ENCODE peak calls at places on chromosomes 7 and 10, in seven cellular contexts. B, E, N, Q, H, C and A are unnamed samples. For H3K4me1 and H3K27me3, the result is how much of the 10 kb centered on the place peaks cover.

GRCh38 chr10:2891073-2891769 is 176.1 kb upstream of the PFKP start:
- DNase-seq in N (no peak), Q (no peak), B (no peak), E (no peak), H (no peak), C (no peak), A (no peak)

GRCh38 chr10:72353028-72353962 is 1.4 kb downstream of the DNAJB12 start:
- DNase-seq in C (no peak), B (no peak), E (no peak), Q (no peak), H (no peak), N (no peak), A (no peak)

GRCh38 chr7:98771519-98772241 is 98.1 kb downstream of the TMEM130 start:
- DNase-seq in H (no peak), E (no peak), B (no peak), Q (no peak), C (no peak), N (peak), A (no peak)

GRCh38 chr10:2982146-2982545 is 85.2 kb upstream of the PFKP start:
- DNase-seq in Q (no peak), C (no peak), H (no peak), N (no peak), B (no peak), E (no peak), A (no peak)

GRCh38 chr7:28784166-28784870 is 173.8 kb downstream of the TRIL start:
- DNase-seq in E (no peak), N (no peak), Q (no peak), B (no peak), C (no peak), H (no peak), A (no peak)

GRCh38 chr10:108319434-108320222 is 1155.1 kb upstream of the SORCS1 start:
- DNase-seq in C (no peak), B (no peak), E (no peak), N (no peak), Q (no peak), H (no peak), A (no peak)

GRCh38 chr10:15461353-15462108 is 90.4 kb upstream of the FAM171A1 start:
- DNase-seq in Q (no peak), E (no peak), B (no peak), C (no peak), H (no peak), N (peak), A (no peak)

GRCh38 chr10:118840071-118840775 is 85.5 kb upstream of the CACUL1 start:
- DNase-seq in N (no peak), E (no peak), B (no peak), C (no peak), H (no peak), Q (no peak), A (peak)

GRCh38 chr10:11881477-11882417 is 58.6 kb downstream of the PROSER2 start:
- DNase-seq in N (no peak), H (no peak), C (no peak), B (no peak), Q (no peak), E (peak), A (no peak)

GRCh38 chr7:157132796-157133195 is 5.9 kb upstream of the UBE3C start:
- DNase-seq in B (no peak), Q (no peak), E (no peak), H (no peak), N (no peak), C (no peak), A (no peak)

GRCh38 chr10:73413108-73413527 is 740 bp downstream of the ANXA7 start:
- DNase-seq in B (no peak), Q (no peak), E (peak), C (no peak), H (peak), N (no peak), A (peak)

GRCh38 chr10:86968271-86968993 is at the start of gene ADIRF:
- DNase-seq in H (peak), Q (peak), C (peak), N (peak), B (peak), E (no peak), A (peak)

GRCh38 chr7:104807676-104808075 is 206.3 kb upstream of the KMT2E start:
- DNase-seq in E (no peak), H (no peak), N (no peak), B (no peak), C (no peak), Q (no peak), A (no peak)

GRCh38 chr7:135274495-135275268 is 41.0 kb downstream of the STRA8 start:
- DNase-seq in H (peak), Q (no peak), N (peak), E (peak), B (peak), C (peak), A (peak)

GRCh38 chr7:130298079-130298478 is 5.1 kb downstream of the CPA4 start:
- DNase-seq in N (no peak), B (no peak), C (no peak), H (no peak), E (no peak), Q (no peak), A (no peak)

GRCh38 chr10:72228318-72228751 is 12.3 kb upstream of the ASCC1 start:
- DNase-seq in N (no peak), H (no peak), E (no peak), Q (no peak), C (no peak), B (peak), A (peak)

GRCh38 chr7:1864126-1864940 is 194.3 kb downstream of the ELFN1 start:
- DNase-seq in E (no peak), B (no peak), H (no peak), C (no peak), N (no peak), Q (no peak), A (no peak)

GRCh38 chr10:124690971-124691370 is 53.2 kb downstream of the FAM53B start:
- DNase-seq in C (no peak), N (no peak), H (no peak), E (no peak), B (no peak), Q (no peak), A (no peak)
- H3K4me1 ChIP-seq in C (half or more), N (under half), H (under half), E (under half), B (under half), Q (under half), A (under half)

GRCh38 chr7:4150731-4151130 is 531.4 kb upstream of the FOXK1 start:
- DNase-seq in C (no peak), E (no peak), N (no peak), Q (no peak), B (no peak), H (no peak), A (no peak)
- H3K27ac ChIP-seq in C (no peak), E (no peak), N (no peak), Q (no peak), B (no peak), H (no peak), A (no peak)

GRCh38 chr7:55508301-55509011 is 63.8 kb downstream of the VOPP1 start:
- DNase-seq in B (no peak), C (no peak), H (no peak), Q (no peak), N (no peak), E (no peak), A (no peak)
- H3K27me3 ChIP-seq in B (under half), C (under half), H (under half), Q (under half), N (under half), E (under half), A (under half)

GRCh38 chr10:63206576-63206975 is 73.4 kb downstream of the NRBF2 start:
- DNase-seq in N (no peak), C (no peak), Q (no peak), E (no peak), B (no peak), H (no peak), A (no peak)

GRCh38 chr10:63201118-63201517 is 68.0 kb downstream of the NRBF2 start:
- DNase-seq in E (no peak), H (no peak), B (no peak), C (no peak), N (no peak), Q (no peak), A (no peak)

GRCh38 chr10:63206997-63207952 is 74.1 kb downstream of the NRBF2 start:
- DNase-seq in C (no peak), H (no peak), N (peak), E (no peak), Q (no peak), B (no peak), A (no peak)

GRCh38 chr10:63208981-63209380 is 75.9 kb downstream of the NRBF2 start:
- DNase-seq in E (no peak), C (no peak), B (no peak), N (no peak), Q (no peak), H (no peak), A (no peak)

DNA sequence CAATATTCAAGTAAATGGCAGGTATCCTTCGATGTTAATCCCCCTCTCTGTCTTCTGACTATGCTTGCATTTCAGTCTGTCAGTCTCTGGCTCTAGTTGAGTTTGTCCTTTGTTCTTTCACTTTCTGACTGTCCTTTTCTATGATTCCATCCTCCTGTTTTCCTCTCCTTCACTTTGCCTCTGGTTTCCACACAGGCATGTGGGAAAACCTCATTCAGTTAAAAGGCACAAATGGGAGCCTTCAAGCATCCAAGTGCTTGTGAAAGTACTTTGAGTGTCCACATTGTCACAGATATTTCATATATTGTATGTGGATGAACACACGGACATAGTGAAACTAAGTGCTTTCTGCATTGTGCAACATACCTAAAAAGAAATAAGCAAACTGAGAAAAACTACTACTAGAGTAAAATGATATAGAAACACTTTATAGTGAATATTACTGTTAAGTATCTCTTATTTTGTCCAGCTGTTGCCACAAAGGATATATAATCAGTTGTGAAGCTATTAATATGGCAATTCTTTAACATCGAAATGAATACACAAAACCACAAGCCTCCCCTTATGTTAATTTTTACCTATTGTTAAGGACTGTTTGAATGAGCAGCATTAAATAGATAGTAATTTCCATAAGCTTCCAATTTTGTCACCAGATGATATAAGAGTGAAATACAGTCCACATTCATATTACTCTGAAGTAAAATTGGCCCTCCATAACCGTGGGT is 71.7 kb downstream of the NRBF2 start:
- DNase-seq in Q (no peak), N (no peak), H (no peak), C (no peak), E (no peak), B (no peak), A (no peak)
- H3K4me1 ChIP-seq in Q (under half), N (under half), H (under half), C (under half), E (under half), B (under half), A (under half)

DNA sequence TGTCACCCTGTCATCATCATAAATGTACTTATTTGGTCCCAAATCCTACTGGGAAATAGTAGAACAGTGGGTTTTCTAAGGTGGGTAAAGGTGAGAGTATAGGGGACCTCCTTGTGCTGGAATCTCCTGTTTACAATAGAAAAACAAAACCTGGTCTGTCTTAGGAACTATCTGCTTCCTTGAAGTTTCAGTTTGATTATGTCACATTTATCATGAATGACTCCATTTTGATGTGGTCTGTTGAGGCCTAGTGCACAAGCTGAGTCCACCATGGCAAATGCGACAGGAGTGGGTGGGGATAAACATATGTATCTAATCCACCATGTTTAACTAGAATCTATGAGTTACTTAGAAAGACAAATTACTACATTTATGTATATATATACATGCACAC is 13.0 kb upstream of the REPIN1 start:
- DNase-seq in E (no peak), C (no peak), N (no peak), Q (no peak), B (no peak), H (no peak), A (no peak)
- H3K27ac ChIP-seq in E (peak), C (no peak), N (peak), Q (no peak), B (no peak), H (peak), A (no peak)

DNA sequence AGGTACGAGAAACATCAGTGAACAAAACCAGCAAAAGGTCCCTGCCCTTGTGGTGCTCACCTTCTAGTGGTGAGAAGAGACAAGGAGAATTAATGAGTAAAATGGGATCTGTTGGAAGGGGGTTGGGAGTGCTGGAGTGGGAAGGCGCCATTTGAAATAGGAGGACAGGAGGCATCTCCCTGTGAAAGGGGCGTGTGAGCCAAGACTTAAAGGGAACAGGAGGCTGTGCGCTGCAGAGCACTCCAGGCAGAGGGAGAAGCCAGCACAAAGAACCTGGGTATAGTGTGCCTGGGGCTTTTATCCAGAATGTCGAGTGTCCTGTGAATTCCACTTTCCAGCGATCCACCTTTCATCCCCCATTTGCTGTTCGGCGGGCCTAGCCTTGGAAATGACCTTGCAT is 497.9 kb upstream of the GALNT17 start:
- DNase-seq in H (no peak), B (no peak), Q (no peak), N (no peak), E (no peak), C (no peak), A (no peak)
- H3K27me3 ChIP-seq in H (under half), B (under half), Q (under half), N (under half), E (under half), C (under half), A (under half)

DNA sequence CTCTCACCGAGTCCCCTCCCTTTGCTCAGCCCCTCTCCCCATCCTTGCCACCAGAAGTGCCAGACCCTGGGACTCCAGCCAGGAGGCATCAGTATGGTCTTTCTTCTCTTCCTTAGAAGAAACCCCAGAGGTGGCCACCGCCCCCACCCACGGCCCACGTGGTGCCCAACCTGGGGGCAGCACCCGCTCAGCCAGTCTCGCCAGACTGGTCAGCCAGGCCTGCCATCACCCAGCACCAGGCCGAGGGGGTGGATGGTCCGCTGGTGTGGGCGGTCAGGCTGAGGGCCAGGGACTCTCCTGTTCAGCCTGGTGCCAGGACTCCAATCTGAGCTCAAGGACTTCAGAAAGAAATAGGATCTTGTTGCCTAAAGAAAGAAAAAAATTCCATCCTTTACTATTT is 5.8 kb upstream of the CLDN4 start:
- DNase-seq in N (peak), C (no peak), Q (peak), H (no peak), B (peak), E (no peak), A (no peak)
- H3K4me1 ChIP-seq in N (under half), C (under half), Q (under half), H (under half), B (under half), E (half or more), A (under half)

GRCh38 chr10:89390875-89391576 is 1.4 kb upstream of the IFIT1 start:
- DNase-seq in B (no peak), H (no peak), Q (no peak), C (no peak), N (no peak), E (no peak), A (no peak)

GRCh38 chr10:89395141-89395540 is 2.7 kb downstream of the IFIT1 start:
- DNase-seq in Q (no peak), C (no peak), B (no peak), E (no peak), H (no peak), N (no peak), A (no peak)

GRCh38 chr10:89392974-89393373 is 551 bp downstream of the IFIT1 start:
- DNase-seq in C (no peak), B (no peak), Q (no peak), E (no peak), H (no peak), N (peak), A (no peak)

GRCh38 chr10:89391882-89392756 is at the start of gene IFIT1:
- DNase-seq in C (no peak), E (no peak), Q (no peak), N (peak), B (no peak), H (peak), A (peak)

DNA sequence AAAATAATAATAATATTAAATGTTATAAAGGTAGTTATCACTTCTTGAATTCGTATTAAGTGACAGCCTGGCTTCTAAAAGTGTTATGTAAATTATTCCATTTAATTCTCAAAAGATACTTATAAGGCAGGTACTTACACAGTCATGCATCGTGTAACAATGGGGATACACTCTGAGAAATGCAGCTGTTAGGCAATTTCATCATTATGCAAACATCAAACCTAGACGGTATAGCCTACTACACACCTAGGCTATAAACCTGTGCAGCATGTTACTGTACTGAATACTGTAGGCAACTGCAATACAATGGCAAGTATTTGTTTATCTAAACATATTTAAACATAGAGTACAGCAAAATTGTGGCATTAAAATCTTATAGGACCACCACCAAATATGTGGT is 1.5 kb downstream of the IFIT1 start:
- DNase-seq in Q (no peak), N (no peak), B (no peak), H (no peak), C (no peak), E (no peak), A (no peak)
- H3K27ac ChIP-seq in Q (peak), N (peak), B (no peak), H (peak), C (peak), E (peak), A (peak)

GRCh38 chr7:133445617-133446016 is 192.7 kb downstream of the EXOC4 start:
- DNase-seq in Q (no peak), N (no peak), B (no peak), E (no peak), H (no peak), C (no peak), A (no peak)
- H3K27me3 ChIP-seq in Q (under half), N (under half), B (under half), E (under half), H (under half), C (under half), A (under half)

DNA sequence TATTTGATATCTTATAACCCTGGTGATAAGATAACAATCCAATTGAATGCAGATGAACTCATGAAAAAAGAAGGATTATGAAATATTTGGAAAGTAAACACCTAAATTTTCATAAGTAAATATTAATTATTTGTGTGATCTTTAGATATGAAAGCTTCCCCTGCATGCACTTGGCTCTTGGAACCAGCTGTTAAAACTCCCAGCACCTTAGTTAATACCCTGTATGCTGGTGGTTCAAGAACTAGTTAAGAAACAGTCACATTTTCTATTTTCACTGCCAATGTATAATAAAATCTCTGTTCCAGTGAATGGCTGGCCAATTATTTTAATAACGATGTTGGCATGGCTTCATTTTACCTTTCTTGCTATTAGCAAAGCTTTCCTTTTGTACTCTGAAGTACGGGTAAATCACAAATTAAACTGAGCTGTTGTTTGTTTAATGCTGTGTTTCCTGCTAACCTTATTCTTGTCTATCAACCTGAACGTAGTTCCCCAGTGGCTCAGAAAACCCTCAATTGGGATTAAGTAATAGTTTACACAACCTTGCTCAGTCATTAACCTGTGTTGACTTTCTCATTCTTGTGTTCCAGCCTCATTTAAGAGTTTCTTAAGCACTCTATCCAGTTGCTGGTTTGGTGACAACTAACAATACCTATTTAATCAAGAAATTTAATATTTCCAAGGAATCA is 38.9 kb downstream of the MET start:
- DNase-seq in E (no peak), B (no peak), C (no peak), Q (no peak), H (no peak), N (no peak), A (no peak)
- H3K4me1 ChIP-seq in E (half or more), B (under half), C (under half), Q (under half), H (under half), N (under half), A (under half)